ENCODE peak calls at places on chromosomes 12 and 14, in five cellular contexts. N, P, R, S and T are unnamed samples.
A peak's percentile ranks its signal among the peaks of the same experiment; 100 is the strongest.

GRCh38 chr12:4763549-4763948 is 43.3 kb downstream of the GALNT8 start:
- DNase-seq in N (peak; percentile 45), P (no peak), R (no peak), S (no peak), T (peak; percentile 31)

GRCh38 chr12:6603095-6603567 is 4.0 kb downstream of the CHD4 start:
- DNase-seq in N (no peak), P (peak; percentile 67), R (peak; percentile 13), S (no peak), T (no peak)

GRCh38 chr14:70801836-70802235 is 7.5 kb downstream of the MAP3K9 start:
- DNase-seq in N (no peak), P (no peak), R (no peak), S (no peak), T (no peak)

GRCh38 chr14:60349663-60350365 is 100.8 kb downstream of the PPM1A start:
- DNase-seq in N (peak; percentile 39), P (peak; percentile 52), R (peak; percentile 51), S (no peak), T (peak; percentile 58)

GRCh38 chr12:18753481-18754117 is 15.7 kb downstream of the CAPZA3 start:
- DNase-seq in N (no peak), P (no peak), R (no peak), S (no peak), T (no peak)

GRCh38 chr12:67517181-67517887 is 131.2 kb upstream of the DYRK2 start:
- DNase-seq in N (peak; percentile 16), P (no peak), R (no peak), S (no peak), T (peak; percentile 38)

GRCh38 chr12:28710882-28711281 is 438.2 kb upstream of the FAR2 start:
- DNase-seq in N (no peak), P (no peak), R (no peak), S (no peak), T (no peak)

GRCh38 chr14:64682173-64682710 is 22.0 kb upstream of the PLEKHG3 start:
- DNase-seq in N (no peak), P (peak; percentile 33), R (peak; percentile 69), S (no peak), T (peak; percentile 28)

GRCh38 chr14:74407021-74407800 is 18.8 kb downstream of the SYNDIG1L start:
- DNase-seq in N (no peak), P (no peak), R (no peak), S (no peak), T (no peak)

GRCh38 chr12:15001733-15002471 is 29.1 kb downstream of the PDE6H start:
- DNase-seq in N (no peak), P (no peak), R (no peak), S (no peak), T (no peak)
- TF ChIP-seq MAX in N (no peak), P (no peak), R (no peak), S (no peak), T (no peak)

GRCh38 chr12:31323466-31324115 is 2.4 kb downstream of the SINHCAF start:
- DNase-seq in N (no peak), P (peak; percentile 81), R (peak; percentile 36), S (no peak), T (peak; percentile 30)
- TF ChIP-seq POLR2A in N (no peak), P (no peak), R (peak; percentile 16), S (peak; percentile 69), T (no peak)

DNA sequence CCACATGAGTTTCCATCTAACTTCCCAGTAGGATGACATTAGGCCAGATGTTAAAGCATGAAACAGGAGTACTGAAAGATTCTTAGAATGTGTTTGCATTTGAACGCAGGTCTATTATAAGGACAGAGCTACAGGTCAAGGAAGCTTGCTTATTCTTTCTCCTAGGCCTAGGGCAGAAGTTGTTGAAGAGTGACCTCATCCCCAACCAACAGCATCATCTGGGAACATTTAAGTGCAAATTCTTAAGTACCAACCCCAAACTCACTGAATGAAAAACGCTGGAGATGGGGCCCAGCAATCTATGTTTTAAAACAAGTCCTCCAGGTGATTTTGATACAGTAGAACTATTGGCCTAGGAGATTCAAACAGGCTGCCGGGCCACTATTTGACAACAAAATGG is 52.4 kb downstream of the PAPLN start:
- DNase-seq in N (no peak), P (no peak), R (no peak), S (no peak), T (no peak)
- TF ChIP-seq MAX in N (no peak), P (no peak), R (no peak), S (no peak), T (no peak)

GRCh38 chr14:32941668-32942065 is 3.0 kb downstream of the NPAS3 start:
- DNase-seq in N (no peak), P (no peak), R (no peak), S (no peak), T (no peak)
- TF ChIP-seq POLR2A in N (no peak), P (no peak), R (no peak), S (no peak), T (no peak)

GRCh38 chr14:24206260-24207103 is 986 bp downstream of the TSSK4 start:
- DNase-seq in N (no peak), P (no peak), R (no peak), S (no peak), T (no peak)
- TF ChIP-seq MAX in N (no peak), P (no peak), R (no peak), S (no peak), T (no peak)

GRCh38 chr14:85532981-85533820 is 3.3 kb downstream of the FLRT2 start:
- DNase-seq in N (no peak), P (no peak), R (peak; percentile 88), S (no peak), T (peak; percentile 46)
- TF ChIP-seq POLR2A in N (no peak), P (no peak), R (peak; percentile 84), S (no peak), T (peak; percentile 31)

GRCh38 chr12:130971871-130972588 is 18.3 kb downstream of the ADGRD1 start:
- DNase-seq in N (no peak), P (no peak), R (no peak), S (no peak), T (no peak)

GRCh38 chr12:130970908-130971233 is 17.2 kb downstream of the ADGRD1 start:
- DNase-seq in N (no peak), P (no peak), R (no peak), S (no peak), T (no peak)

GRCh38 chr12:130973906-130974305 is 20.2 kb downstream of the ADGRD1 start:
- DNase-seq in N (no peak), P (no peak), R (no peak), S (no peak), T (no peak)

GRCh38 chr12:130973109-130973508 is 19.4 kb downstream of the ADGRD1 start:
- DNase-seq in N (no peak), P (peak; percentile 37), R (no peak), S (no peak), T (no peak)

DNA sequence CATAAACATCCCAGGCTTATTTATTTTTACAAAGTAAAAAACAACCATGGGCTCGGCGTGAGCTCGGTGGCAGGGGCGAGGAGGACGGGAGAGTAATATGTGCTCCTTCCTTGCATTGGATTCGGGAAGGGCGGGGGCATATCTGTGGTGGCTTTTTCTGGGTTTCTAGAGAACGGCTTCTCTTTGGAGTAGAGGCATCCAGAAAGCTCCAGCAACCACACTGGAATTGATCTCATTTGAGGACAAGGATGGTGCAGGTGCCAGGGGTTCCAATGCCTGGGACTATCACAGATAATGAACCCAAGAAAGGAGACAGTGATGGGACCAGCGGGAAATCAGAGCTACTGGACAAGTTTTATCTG is 18.9 kb downstream of the ADGRD1 start:
- DNase-seq in N (no peak), P (no peak), R (no peak), S (no peak), T (no peak)
- TF ChIP-seq MAX in N (no peak), P (no peak), R (no peak), S (no peak), T (no peak)

GRCh38 chr12:124754949-124755800 is 108.5 kb downstream of the SCARB1 start:
- DNase-seq in N (no peak), P (peak; percentile 99), R (no peak), S (no peak), T (no peak)
- TF ChIP-seq POLR2A in N (no peak), P (no peak), R (no peak), S (no peak), T (no peak)

GRCh38 chr12:123058471-123058870 is 78.0 kb downstream of the ARL6IP4 start:
- DNase-seq in N (no peak), P (no peak), R (no peak), S (no peak), T (no peak)
- TF ChIP-seq MAX in N (no peak), P (no peak), R (no peak), S (no peak), T (no peak)